ENCODE peak calls at places on chromosomes 6 and 20, in four cellular contexts. P, L, K and V are unnamed samples. For H3K27me3, the result is how much of the 10 kb centered on the place peaks cover.

GRCh38 chr20:33664762-33665144 is 2.0 kb upstream of the ACTL10 start:
- DNase-seq in P (no peak), L (no peak), K (no peak), V (no peak)

GRCh38 chr6:13319891-13320564 is 8.3 kb downstream of the TBC1D7 start:
- DNase-seq in P (no peak), L (no peak), K (no peak), V (no peak)

GRCh38 chr20:31555203-31555602 is 41.0 kb downstream of the HM13 start:
- DNase-seq in P (no peak), L (no peak), K (no peak), V (no peak)

GRCh38 chr6:56087421-56087820 is 160.0 kb downstream of the COL21A1 start:
- DNase-seq in P (no peak), L (no peak), K (no peak), V (no peak)

GRCh38 chr6:33880746-33881145 is 76.9 kb upstream of the MLN start:
- DNase-seq in P (peak), L (no peak), K (no peak), V (no peak)

GRCh38 chr6:41286544-41287346 is at the start of gene TREM1:
- DNase-seq in P (no peak), L (no peak), K (no peak), V (no peak)

GRCh38 chr6:83536034-83536646 is 23.8 kb downstream of the PRSS35 start:
- DNase-seq in P (peak), L (peak), K (no peak), V (no peak)

GRCh38 chr20:56554869-56555268 is 21.8 kb downstream of the FAM209B start:
- DNase-seq in P (peak), L (no peak), K (no peak), V (no peak)

GRCh38 chr20:63101781-63102719 is 95.3 kb upstream of the BHLHE23 start:
- DNase-seq in P (peak), L (no peak), K (peak), V (peak)

GRCh38 chr6:128251445-128251844 is 269.0 kb downstream of the PTPRK start:
- DNase-seq in P (no peak), L (no peak), K (no peak), V (no peak)

GRCh38 chr20:38256966-38257365 is 3.6 kb downstream of the KIAA1755 start:
- DNase-seq in P (no peak), L (no peak), K (no peak), V (peak)

GRCh38 chr6:141510803-141511202 is 621.9 kb upstream of the GJE1 start:
- DNase-seq in P (no peak), L (no peak), K (no peak), V (no peak)

GRCh38 chr6:2655844-2656433 is 94.8 kb downstream of the MYLK4 start:
- DNase-seq in P (no peak), L (peak), K (no peak), V (no peak)

GRCh38 chr20:35172434-35172806 is 548 bp downstream of the PROCR start:
- DNase-seq in P (no peak), L (no peak), K (no peak), V (no peak)

GRCh38 chr20:38453941-38454340 is 18.7 kb upstream of the RALGAPB start:
- DNase-seq in P (no peak), L (no peak), K (no peak), V (peak)

GRCh38 chr20:17571153-17571527 is 1.3 kb downstream of the DSTN start:
- DNase-seq in P (no peak), L (no peak), K (no peak), V (no peak)

GRCh38 chr20:7993238-7993637 is 26.3 kb downstream of the TMX4 start:
- DNase-seq in P (no peak), L (no peak), K (no peak), V (no peak)

GRCh38 chr6:43436577-43437282 is 9.4 kb downstream of the ABCC10 start:
- DNase-seq in P (no peak), L (no peak), K (no peak), V (no peak)

GRCh38 chr20:2692036-2692885 is at the start of gene EBF4:
- DNase-seq in P (no peak), L (no peak), K (peak), V (peak)
- H3K27me3 ChIP-seq in P (under half), L (under half), K (under half), V (under half)

GRCh38 chr6:27863962-27864905 is 48.0 kb downstream of the OR2B2 start:
- DNase-seq in P (peak), L (no peak), K (no peak), V (peak)

GRCh38 chr6:27866370-27867050 is 45.7 kb downstream of the OR2B2 start:
- DNase-seq in P (peak), L (peak), K (peak), V (peak)

GRCh38 chr6:27864906-27865883 is 47.0 kb downstream of the OR2B2 start:
- DNase-seq in P (peak), L (peak), K (peak), V (peak)

GRCh38 chr6:27867051-27867940 is 44.9 kb downstream of the OR2B2 start:
- DNase-seq in P (peak), L (peak), K (peak), V (peak)

GRCh38 chr6:27865952-27866369 is 46.2 kb downstream of the OR2B2 start:
- DNase-seq in P (peak), L (no peak), K (no peak), V (peak)
- H3K27me3 ChIP-seq in P (under half), L (under half), K (under half), V (under half)

DNA sequence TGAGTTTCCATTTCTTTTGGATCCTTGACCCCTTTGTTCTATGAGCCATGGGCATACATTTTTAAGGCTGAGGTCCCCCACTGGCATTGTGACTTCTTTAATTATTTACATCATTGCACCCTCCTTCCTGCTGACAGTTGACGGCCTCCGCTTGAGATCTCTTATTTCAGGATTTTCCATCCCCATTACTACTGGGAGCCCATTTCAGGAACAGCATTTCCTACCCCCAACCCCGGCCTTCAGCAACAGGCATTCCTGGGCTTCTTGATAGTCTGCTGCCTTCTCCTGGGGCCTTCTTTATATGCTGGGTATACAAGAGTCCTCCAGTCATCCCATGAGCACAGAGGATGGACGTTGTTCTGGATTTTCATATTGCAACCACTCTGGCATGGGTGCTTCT is 3.8 kb downstream of the ULBP1 start:
- DNase-seq in P (no peak), L (no peak), K (no peak), V (no peak)
- H3K27me3 ChIP-seq in P (under half), L (under half), K (under half), V (under half)

DNA sequence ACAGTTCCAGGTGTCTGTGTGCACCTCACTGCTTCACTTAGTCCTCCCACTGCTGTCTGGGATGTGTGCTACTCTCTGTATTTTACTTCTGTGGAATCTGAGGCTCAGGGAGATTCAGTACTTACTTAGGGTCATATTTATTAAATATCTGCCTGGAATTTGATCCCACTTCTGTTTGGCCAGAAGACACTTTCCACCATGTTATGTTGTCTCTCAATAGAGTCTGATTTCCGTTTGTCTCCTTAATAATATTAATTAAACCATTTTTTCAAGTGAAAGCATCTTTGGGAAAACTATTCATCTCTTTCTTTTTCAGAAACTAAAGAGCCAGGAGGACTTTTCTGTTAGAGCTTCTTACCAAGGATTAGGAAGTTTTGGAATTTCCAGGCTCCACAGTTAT is 156.7 kb upstream of the RALGAPA2 start:
- DNase-seq in P (no peak), L (no peak), K (no peak), V (no peak)
- H3K27me3 ChIP-seq in P (under half), L (under half), K (under half), V (under half)

GRCh38 chr6:7727951-7728854 is 2.3 kb downstream of the BMP6 start:
- DNase-seq in P (peak), L (peak), K (no peak), V (no peak)

GRCh38 chr6:7727150-7727950 is 1.5 kb downstream of the BMP6 start:
- DNase-seq in P (no peak), L (peak), K (no peak), V (no peak)

GRCh38 chr6:7726416-7727149 is 684 bp downstream of the BMP6 start:
- DNase-seq in P (no peak), L (peak), K (no peak), V (no peak)

GRCh38 chr6:7725412-7725811 is 487 bp upstream of the BMP6 start:
- DNase-seq in P (no peak), L (no peak), K (no peak), V (no peak)

GRCh38 chr6:7725849-7726415 is at the start of gene BMP6:
- DNase-seq in P (peak), L (peak), K (peak), V (peak)
- H3K27me3 ChIP-seq in P (under half), L (under half), K (half or more), V (under half)